ENCODE peak calls at places on chromosomes 12 and 14, in ten cellular contexts. N, E, Z, B, K, Q, P, M, G and R are unnamed samples.

GRCh38 chr12:67208326-67209067 is 60.7 kb upstream of the CAND1 start:
- DNase-seq in E (no peak), Z (no peak), K (no peak), N (no peak), G (no peak), P (no peak), B (no peak), M (no peak), Q (no peak), R (no peak)

GRCh38 chr12:91984571-91984970 is 161.1 kb downstream of the BTG1 start:
- DNase-seq in E (no peak), K (no peak), Q (no peak), M (peak), P (peak), N (no peak), G (no peak), B (no peak), Z (no peak), R (no peak)

GRCh38 chr14:38078393-38078792 is 129.3 kb upstream of the SSTR1 start:
- DNase-seq in B (no peak), K (peak), E (no peak), G (no peak), Q (no peak), M (no peak), Z (no peak), P (no peak), N (peak), R (no peak)

GRCh38 chr12:15851919-15852318 is 30.3 kb upstream of the STRAP start:
- DNase-seq in G (no peak), Q (no peak), N (no peak), P (no peak), M (no peak), K (no peak), B (no peak), E (no peak), Z (no peak), R (no peak)

GRCh38 chr12:49198431-49199155 is 9.7 kb upstream of the TUBA1A start:
- DNase-seq in B (peak), G (peak), Q (peak), N (peak), Z (no peak), K (no peak), E (no peak), M (peak), P (peak), R (peak)

GRCh38 chr12:124814741-124815613 is 48.7 kb downstream of the SCARB1 start:
- DNase-seq in K (peak), G (no peak), Z (no peak), B (no peak), N (peak), P (no peak), Q (no peak), M (no peak), E (no peak), R (no peak)

GRCh38 chr12:124747426-124748161 is 116.1 kb downstream of the SCARB1 start:
- DNase-seq in K (peak), Z (no peak), N (no peak), B (no peak), M (peak), G (no peak), E (no peak), P (peak), Q (no peak), R (peak)

GRCh38 chr14:66401447-66402095 is 84.6 kb upstream of the CCDC196 start:
- DNase-seq in E (no peak), P (no peak), Q (no peak), Z (no peak), G (no peak), B (no peak), K (no peak), M (peak), N (peak), R (no peak)

GRCh38 chr14:63276492-63277342 is 42.0 kb downstream of the GPHB5 start:
- DNase-seq in N (peak), E (no peak), G (no peak), B (no peak), P (peak), K (no peak), Q (no peak), Z (no peak), M (peak), R (peak)

GRCh38 chr14:101229666-101230065 is 326.1 kb upstream of the RTL1 start:
- DNase-seq in G (no peak), K (no peak), B (peak), Z (no peak), P (no peak), Q (no peak), M (no peak), N (no peak), E (no peak), R (no peak)

GRCh38 chr12:68454855-68455254 is 122.7 kb upstream of the MDM1 start:
- DNase-seq in B (no peak), P (no peak), Q (no peak), N (no peak), M (peak), G (no peak), Z (no peak), K (no peak), E (no peak), R (no peak)

GRCh38 chr12:120474092-120474960 is 4.8 kb upstream of the SRSF9 start:
- DNase-seq in P (peak), G (peak), B (no peak), Q (no peak), Z (no peak), K (no peak), N (peak), M (peak), E (peak), R (peak)

GRCh38 chr14:34971381-34971780 is 11.4 kb upstream of the SRP54 start:
- DNase-seq in E (no peak), B (no peak), M (peak), G (no peak), Z (no peak), Q (no peak), P (peak), N (no peak), K (no peak), R (peak)

GRCh38 chr14:67269338-67270060 is 28.3 kb downstream of the PALS1 start:
- DNase-seq in B (no peak), P (peak), N (peak), E (no peak), K (no peak), G (no peak), M (peak), Z (no peak), Q (no peak), R (no peak)

DNA sequence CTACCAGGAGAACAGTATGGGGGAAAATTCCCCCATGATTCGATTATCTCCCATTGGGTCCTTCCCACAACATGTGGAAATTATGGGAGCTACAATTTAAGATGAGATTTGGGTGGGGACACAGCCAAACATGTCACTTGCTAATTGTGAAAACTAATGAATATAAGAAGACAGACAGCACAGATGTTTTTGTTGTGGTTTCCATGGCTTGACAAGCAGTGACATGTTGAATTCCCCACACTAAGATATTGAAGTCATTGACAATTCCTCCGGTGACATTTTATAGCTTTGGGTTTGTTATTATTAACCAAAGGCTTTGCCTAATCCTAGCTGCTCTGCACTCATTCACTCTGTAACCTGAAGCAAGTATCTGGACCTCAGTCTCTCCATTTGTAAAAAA is 71.4 kb downstream of the ASCL1 start:
- DNase-seq in N (no peak), K (no peak), M (no peak), E (no peak), G (no peak), P (no peak), Q (no peak), B (no peak), Z (no peak), R (no peak)
- TF ChIP-seq POLR2A in N (no peak), K (no peak), M (no peak), E (no peak), G (no peak), P (no peak), Q (no peak), B (no peak), Z (no peak), R (no peak)

GRCh38 chr12:26112703-26113147 is 12.1 kb downstream of the BHLHE41 start:
- DNase-seq in G (no peak), N (peak), E (no peak), B (no peak), M (no peak), Q (no peak), K (no peak), P (peak), Z (no peak), R (no peak)

GRCh38 chr12:26113194-26113654 is 11.6 kb downstream of the BHLHE41 start:
- DNase-seq in P (no peak), M (no peak), K (no peak), E (no peak), G (no peak), Q (no peak), Z (no peak), N (peak), B (no peak), R (no peak)

GRCh38 chr12:26114720-26115406 is 10.0 kb downstream of the BHLHE41 start:
- DNase-seq in N (no peak), E (no peak), Q (no peak), G (no peak), P (no peak), B (no peak), K (no peak), M (no peak), Z (no peak), R (no peak)

GRCh38 chr12:26112232-26112631 is 12.6 kb downstream of the BHLHE41 start:
- DNase-seq in Z (no peak), G (no peak), B (no peak), E (no peak), M (no peak), Q (no peak), K (no peak), P (no peak), N (no peak), R (no peak)

GRCh38 chr12:26113853-26114719 is 10.8 kb downstream of the BHLHE41 start:
- DNase-seq in Q (peak), P (peak), M (peak), G (peak), B (peak), N (peak), K (peak), E (peak), Z (peak), R (peak)
- TF ChIP-seq POLR2A in Q (peak), P (peak), M (no peak), G (peak), B (no peak), N (peak), K (peak), E (no peak), Z (peak), R (peak)

DNA sequence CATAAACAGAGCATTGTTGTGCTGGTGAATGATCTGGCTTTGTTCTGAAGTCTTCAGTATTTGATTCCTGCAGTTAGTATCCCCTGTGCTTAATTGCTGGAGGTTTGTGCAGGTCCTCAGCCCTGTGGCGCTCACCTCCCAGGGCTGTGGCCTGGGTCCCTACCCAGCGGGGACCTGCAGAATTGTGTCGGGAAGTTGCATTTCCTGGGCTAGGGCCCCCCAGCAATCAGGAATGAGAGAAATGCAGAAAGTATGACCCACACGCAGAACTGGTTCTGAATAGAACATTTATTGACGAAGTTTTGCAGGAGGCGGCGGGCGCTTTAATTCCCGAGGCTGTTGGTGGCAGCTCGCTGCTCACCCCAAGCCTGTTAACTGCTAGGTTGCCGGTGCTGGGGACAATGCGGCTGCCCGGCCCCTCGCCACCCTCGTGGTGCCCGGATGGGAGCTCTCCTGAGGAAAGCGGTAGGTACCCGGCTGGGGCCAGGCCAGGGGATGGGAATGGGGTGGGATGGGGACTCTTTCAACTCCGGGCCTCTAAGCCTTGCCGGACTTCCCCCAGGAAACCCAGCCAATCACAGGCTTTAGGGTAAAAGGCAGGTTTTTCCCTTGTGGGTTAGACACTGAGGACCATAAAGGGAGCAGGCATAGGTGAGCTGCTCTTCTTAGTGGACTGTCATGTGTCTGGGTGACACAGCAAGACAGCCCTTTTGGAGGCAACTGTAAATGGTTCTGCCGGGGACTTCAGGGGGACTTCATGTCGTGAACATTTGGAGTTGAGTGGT is 11.6 kb downstream of the PLEKHG3 start:
- DNase-seq in Q (peak), E (no peak), M (no peak), Z (no peak), B (no peak), K (no peak), P (no peak), G (peak), N (no peak), R (no peak)
- TF ChIP-seq POLR2A in Q (no peak), E (no peak), M (no peak), Z (no peak), B (no peak), K (no peak), P (no peak), G (no peak), N (no peak), R (no peak)

DNA sequence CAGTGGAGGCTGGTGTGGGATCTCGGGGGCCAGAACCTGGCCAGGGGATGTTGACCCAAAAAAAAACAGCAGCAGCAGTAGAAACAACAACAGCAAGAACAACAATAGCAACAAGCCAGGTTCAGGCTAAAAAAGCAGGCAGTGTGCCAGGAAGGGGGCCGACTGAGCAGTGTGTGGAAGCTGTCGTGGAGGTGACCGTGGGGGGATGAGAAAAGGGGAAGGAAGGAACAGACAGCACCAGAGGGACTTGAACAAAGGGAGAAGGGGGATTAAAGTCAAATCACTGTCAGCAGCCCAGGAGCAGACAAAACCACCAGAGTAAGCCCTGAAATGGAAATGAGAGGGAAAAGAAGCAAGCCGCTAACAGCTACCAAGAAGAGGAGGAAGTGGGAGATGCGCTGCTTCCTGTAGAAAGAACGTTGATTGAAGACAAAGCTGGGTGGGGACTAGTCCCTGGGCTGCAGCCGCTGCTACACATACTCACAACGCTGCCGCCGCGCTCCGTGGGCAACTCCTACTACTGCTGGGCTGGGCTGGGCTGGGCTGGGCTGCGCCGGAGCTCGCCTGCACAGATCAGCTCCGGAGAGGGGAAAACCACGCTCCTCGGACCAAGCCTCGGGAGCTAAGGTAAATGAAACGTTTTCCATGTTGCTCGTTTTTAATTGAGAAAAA is at the start of gene GNG2:
- DNase-seq in E (peak), N (peak), K (peak), B (peak), M (peak), P (peak), Z (peak), Q (peak), G (peak), R (peak)
- TF ChIP-seq POLR2A in E (no peak), N (peak), K (peak), B (no peak), M (no peak), P (no peak), Z (peak), Q (no peak), G (no peak), R (peak)

GRCh38 chr14:41558527-41558926 is 48.1 kb upstream of the LRFN5 start:
- DNase-seq in Q (no peak), G (no peak), M (no peak), E (no peak), P (no peak), Z (no peak), K (no peak), N (no peak), B (no peak), R (no peak)
- TF ChIP-seq POLR2A in Q (no peak), G (no peak), M (no peak), E (no peak), P (no peak), Z (no peak), K (no peak), N (no peak), B (no peak), R (no peak)

DNA sequence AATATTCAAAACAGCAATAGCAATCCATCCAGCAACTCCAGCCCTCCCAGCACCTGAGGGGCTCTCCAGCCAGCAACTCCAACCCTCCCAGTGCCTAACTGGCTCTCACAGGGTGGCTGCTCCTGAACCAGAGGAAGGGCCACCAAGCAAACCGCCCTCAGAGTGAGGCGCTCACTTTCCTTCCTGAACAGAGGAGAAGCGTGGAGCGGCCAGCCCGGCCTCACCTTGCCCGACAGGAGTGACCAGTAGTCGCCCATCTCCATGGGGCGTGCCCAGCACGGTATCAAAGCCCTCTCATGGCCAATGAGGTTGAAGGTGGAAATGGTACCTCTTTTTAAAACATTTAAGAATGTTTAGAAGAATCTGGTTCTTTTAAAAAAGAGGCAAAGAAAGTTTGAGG is 27.4 kb downstream of the CDC42BPB start:
- DNase-seq in B (no peak), Q (no peak), P (no peak), G (no peak), M (no peak), K (no peak), N (no peak), Z (no peak), E (no peak), R (no peak)
- TF ChIP-seq POLR2A in B (no peak), Q (no peak), P (no peak), G (no peak), M (no peak), K (no peak), N (no peak), Z (no peak), E (no peak), R (no peak)

GRCh38 chr14:105929327-105930081 is 403.1 kb downstream of the TMEM121 start:
- DNase-seq in K (no peak), E (no peak), M (no peak), Q (peak), B (peak), G (no peak), P (no peak), Z (no peak), N (no peak), R (no peak)
- TF ChIP-seq POLR2A in K (no peak), E (no peak), M (no peak), Q (no peak), B (no peak), G (no peak), P (no peak), Z (no peak), N (no peak), R (no peak)

GRCh38 chr12:63151061-63151897 is at the start of gene AVPR1A:
- DNase-seq in M (no peak), Z (no peak), Q (no peak), G (peak), E (no peak), K (no peak), N (peak), P (no peak), B (peak), R (no peak)
- TF ChIP-seq POLR2A in M (no peak), Z (no peak), Q (no peak), G (peak), E (no peak), K (no peak), N (peak), P (no peak), B (no peak), R (no peak)

GRCh38 chr14:100203962-100204834 is 34.7 kb upstream of the YY1 start:
- DNase-seq in P (peak), G (no peak), B (no peak), E (no peak), N (peak), Q (peak), M (no peak), Z (no peak), K (no peak), R (no peak)
- TF ChIP-seq POLR2A in P (no peak), G (no peak), B (no peak), E (no peak), N (peak), Q (no peak), M (no peak), Z (no peak), K (no peak), R (no peak)

GRCh38 chr14:104801284-104802119 is 601 bp downstream of the ZBTB42 start:
- DNase-seq in P (no peak), M (no peak), Q (no peak), G (no peak), B (no peak), E (no peak), K (peak), N (peak), Z (no peak), R (no peak)

GRCh38 chr14:104799239-104799599 is 1.7 kb upstream of the ZBTB42 start:
- DNase-seq in P (no peak), Q (no peak), Z (no peak), E (no peak), B (no peak), M (no peak), N (peak), G (no peak), K (no peak), R (peak)

GRCh38 chr14:104802120-104802912 is 1.4 kb downstream of the ZBTB42 start:
- DNase-seq in K (no peak), M (no peak), E (no peak), Q (no peak), G (no peak), N (no peak), B (no peak), P (no peak), Z (no peak), R (no peak)

GRCh38 chr14:104799657-104800599 is 973 bp upstream of the ZBTB42 start:
- DNase-seq in B (peak), P (peak), Q (peak), M (peak), N (peak), K (peak), G (peak), E (peak), Z (peak), R (peak)

GRCh38 chr14:104800600-104801283 is at the start of gene ZBTB42:
- DNase-seq in Q (peak), M (peak), K (peak), B (peak), E (peak), P (peak), Z (no peak), G (peak), N (peak), R (peak)
- TF ChIP-seq POLR2A in Q (no peak), M (no peak), K (peak), B (no peak), E (no peak), P (no peak), Z (no peak), G (peak), N (peak), R (no peak)